ENCODE peak calls at places on chromosomes 2 and 18, in four cellular contexts. P is KBM-7; M is CD8-positive, alpha-beta memory T cell; N is GM12865. Q is an unnamed sample.
A peak's percentile ranks its signal among the peaks of the same experiment; 100 is the strongest.

GRCh38 chr2:231935207-231935524 is 9.0 kb upstream of the NPPC start:
- DNase-seq in P (no peak), M (no peak), N (no peak), Q (peak; percentile 20)

GRCh38 chr2:218216674-218217365 is at the start of gene ARPC2:
- DNase-seq in P (peak; percentile 95), M (peak; percentile 96), N (peak; percentile 96), Q (peak; percentile 95)

GRCh38 chr2:134169788-134170187 is 84.1 kb upstream of the MGAT5 start:
- DNase-seq in P (no peak), M (no peak), N (peak; percentile 65), Q (no peak)

GRCh38 chr2:72028996-72029395 is 118.7 kb downstream of the CYP26B1 start:
- DNase-seq in P (no peak), M (no peak), N (no peak), Q (no peak)

GRCh38 chr2:85413592-85414421 is 3.6 kb upstream of the CAPG start:
- DNase-seq in P (no peak), M (no peak), N (no peak), Q (peak; percentile 31)

GRCh38 chr18:60189840-60190239 is 182.7 kb downstream of the MC4R start:
- DNase-seq in P (no peak), M (no peak), N (no peak), Q (no peak)

GRCh38 chr2:86069783-86070339 is 35.8 kb downstream of the POLR1A start:
- DNase-seq in P (no peak), M (no peak), N (no peak), Q (no peak)

GRCh38 chr2:125588780-125589179 is 1067.2 kb upstream of the GYPC start:
- DNase-seq in P (no peak), M (no peak), N (no peak), Q (no peak)

GRCh38 chr2:41908349-41908748 is 139.5 kb upstream of the PKDCC start:
- DNase-seq in P (no peak), M (no peak), N (no peak), Q (no peak)

GRCh38 chr18:57150828-57151227 is 3.9 kb downstream of the BOD1L2 start:
- DNase-seq in P (no peak), M (no peak), N (no peak), Q (no peak)

GRCh38 chr18:48352051-48352755 is 57.0 kb downstream of the ZBTB7C start:
- DNase-seq in P (no peak), M (no peak), N (no peak), Q (no peak)

GRCh38 chr2:54942373-54942772 is 107.9 kb downstream of the RTN4 start:
- DNase-seq in P (no peak), M (peak; percentile 75), N (no peak), Q (no peak)

GRCh38 chr18:79805211-79805862 is 7.6 kb downstream of the KCNG2 start:
- DNase-seq in P (peak; percentile 12), M (no peak), N (no peak), Q (no peak)

GRCh38 chr18:76445741-76446232 is 49.3 kb downstream of the ZNF516 start:
- DNase-seq in P (no peak), M (no peak), N (no peak), Q (no peak)

GRCh38 chr2:201913197-201913596 is 106.9 kb downstream of the CDK15 start:
- DNase-seq in P (no peak), M (no peak), N (no peak), Q (no peak)

GRCh38 chr2:88765154-88765948 is 73.9 kb downstream of the RPIA start:
- DNase-seq in P (no peak), M (no peak), N (peak; percentile 33), Q (peak; percentile 88)

GRCh38 chr2:98637401-98638144 is 29.2 kb downstream of the UNC50 start:
- DNase-seq in P (no peak), M (peak; percentile 70), N (peak; percentile 86), Q (no peak)

GRCh38 chr2:1746174-1747064 is 2.1 kb upstream of the PXDN start:
- DNase-seq in P (no peak), M (no peak), N (no peak), Q (no peak)

GRCh38 chr18:60649107-60649506 is 276.5 kb upstream of the MC4R start:
- DNase-seq in P (no peak), M (no peak), N (peak; percentile 54), Q (no peak)

GRCh38 chr2:177264209-177264538 is 353 bp downstream of the NFE2L2 start:
- DNase-seq in P (no peak), M (no peak), N (no peak), Q (no peak)

Q was measured in erythroblast.